ENCODE peak calls at places on chromosome X, in five cellular contexts. D is right atrium auricular region, I is IMR-90, M is EH, L is hypothalamus. F is an unnamed sample.
A peak's percentile ranks its signal among the peaks of the same experiment; 100 is the strongest.

GRCh38 chrX:16160729-16161128 is 6.6 kb upstream of the MAGEB17 start:
- DNase-seq in D (no peak), I (peak; percentile 88), M (peak; percentile 91), L (no peak), F (no peak)

GRCh38 chrX:1435241-1435900 is 17.3 kb downstream of the ASMTL start:
- DNase-seq in D (no peak), I (no peak), M (no peak), L (no peak), F (no peak)

GRCh38 chrX:459611-460010 is 72.9 kb upstream of the PPP2R3B start:
- DNase-seq in D (no peak), I (no peak), M (no peak), L (no peak), F (no peak)

GRCh38 chrX:133544105-133544504 is 128.8 kb upstream of the GPC4 start:
- DNase-seq in D (no peak), I (peak; percentile 7), M (no peak), L (no peak), F (no peak)

GRCh38 chrX:101079736-101080135 is 1.1 kb downstream of the TMEM35A start:
- DNase-seq in D (no peak), I (no peak), M (no peak), L (no peak), F (no peak)

GRCh38 chrX:47723083-47723482 is 64.1 kb upstream of the UXT start:
- DNase-seq in D (no peak), I (no peak), M (no peak), L (no peak), F (no peak)

GRCh38 chrX:18677140-18677834 is 5.4 kb upstream of the RS1 start:
- DNase-seq in D (no peak), I (no peak), M (no peak), L (no peak), F (no peak)

GRCh38 chrX:123673813-123674212 is 59.0 kb downstream of the THOC2 start:
- DNase-seq in D (no peak), I (no peak), M (peak; percentile 9), L (no peak), F (no peak)

GRCh38 chrX:143115466-143115865 is 89.7 kb downstream of the SPANXN4 start:
- DNase-seq in D (no peak), I (no peak), M (no peak), L (no peak), F (no peak)

GRCh38 chrX:63918611-63919010 is 133.6 kb upstream of the ARHGEF9 start:
- DNase-seq in D (no peak), I (no peak), M (peak; percentile 64), L (no peak), F (no peak)

GRCh38 chrX:45775462-45775861 is 574.8 kb upstream of the DIPK2B start:
- DNase-seq in D (no peak), I (peak; percentile 81), M (peak; percentile 90), L (no peak), F (no peak)

GRCh38 chrX:16838202-16839066 is 31.7 kb downstream of the RBBP7 start:
- DNase-seq in D (no peak), I (peak; percentile 80), M (peak; percentile 91), L (no peak), F (no peak)

GRCh38 chrX:105190252-105190853 is 30.1 kb downstream of the TEX13A start:
- DNase-seq in D (no peak), I (peak; percentile 6), M (peak; percentile 7), L (no peak), F (no peak)

GRCh38 chrX:5936438-5936837 is 292.2 kb downstream of the NLGN4X start:
- DNase-seq in D (no peak), I (no peak), M (no peak), L (no peak), F (no peak)

GRCh38 chrX:50799531-50799961 is 14.4 kb downstream of the SHROOM4 start:
- DNase-seq in D (peak; percentile 68), I (peak; percentile 56), M (peak; percentile 52), L (no peak), F (no peak)

GRCh38 chrX:18394477-18394876 is 30.9 kb upstream of the CDKL5 start:
- DNase-seq in D (no peak), I (no peak), M (no peak), L (no peak), F (no peak)

GRCh38 chrX:40755291-40756249 is 20.2 kb upstream of the MED14 start:
- DNase-seq in D (no peak), I (peak; percentile 39), M (peak; percentile 33), L (no peak), F (peak; percentile 46)

GRCh38 chrX:21745756-21746155 is 12.2 kb downstream of the SMPX start:
- DNase-seq in D (no peak), I (peak; percentile 25), M (peak; percentile 32), L (no peak), F (peak; percentile 8)

GRCh38 chrX:54808109-54808604 is 612 bp downstream of the MAGED2 start:
- DNase-seq in D (no peak), I (no peak), M (peak; percentile 57), L (peak; percentile 52), F (peak; percentile 73)

GRCh38 chrX:150688911-150689451 is 4.2 kb upstream of the MTMR1 start:
- DNase-seq in D (no peak), I (peak; percentile 96), M (peak; percentile 95), L (no peak), F (no peak)

GRCh38 chrX:66731398-66731797 is 92.5 kb upstream of the EDA2R start:
- DNase-seq in D (no peak), I (peak; percentile 33), M (peak; percentile 59), L (no peak), F (no peak)

GRCh38 chrX:150762258-150762867 is 69.2 kb downstream of the MTMR1 start:
- DNase-seq in D (peak; percentile 53), I (no peak), M (no peak), L (no peak), F (no peak)